ENCODE peak calls at places on chromosomes 7 and 10, in six cellular contexts. R is neuronal stem cell, Y is IMR-90, J is mesenchymal stem cell, M is H1, V is trophoblast cell. S is an unnamed sample.

GRCh38 chr7:138857728-138858127 is 59.7 kb upstream of the ATP6V0A4 start:
- DNase-seq in R (no peak), Y (no peak), J (no peak), M (no peak), V (no peak), S (no peak)

GRCh38 chr10:110372656-110373055 is 67.9 kb upstream of the SMNDC1 start:
- DNase-seq in R (no peak), Y (no peak), J (no peak), M (no peak), V (no peak), S (no peak)

GRCh38 chr10:14384096-14384730 is 53.5 kb upstream of the FRMD4A start:
- DNase-seq in R (no peak), Y (peak), J (no peak), M (no peak), V (no peak), S (no peak)

GRCh38 chr10:95350212-95350829 is 59.5 kb upstream of the PDLIM1 start:
- DNase-seq in R (no peak), Y (peak), J (peak), M (no peak), V (peak), S (no peak)

GRCh38 chr7:26553582-26553981 is 261.9 kb downstream of the SNX10 start:
- DNase-seq in R (no peak), Y (no peak), J (no peak), M (no peak), V (no peak), S (no peak)

GRCh38 chr10:58531084-58531695 is 18.5 kb downstream of the BICC1 start:
- DNase-seq in R (peak), Y (peak), J (peak), M (peak), V (peak), S (peak)

GRCh38 chr10:55024718-55025117 is 223.7 kb upstream of the PCDH15 start:
- DNase-seq in R (no peak), Y (no peak), J (peak), M (no peak), V (no peak), S (no peak)

GRCh38 chr7:22582860-22583640 is 83.1 kb upstream of the STEAP1B start:
- DNase-seq in R (no peak), Y (peak), J (peak), M (no peak), V (peak), S (peak)

GRCh38 chr10:43198682-43199005 is 60.4 kb downstream of the CSGALNACT2 start:
- DNase-seq in R (no peak), Y (no peak), J (no peak), M (no peak), V (peak), S (no peak)

GRCh38 chr10:42783181-42783549 is 570 bp downstream of the BMS1 start:
- DNase-seq in R (no peak), Y (peak), J (peak), M (no peak), V (peak), S (no peak)

GRCh38 chr10:63883861-63884260 is 362.7 kb downstream of the REEP3 start:
- DNase-seq in R (no peak), Y (no peak), J (no peak), M (no peak), V (no peak), S (no peak)

GRCh38 chr10:14603539-14604102 is 171.1 kb downstream of the FAM107B start:
- DNase-seq in R (no peak), Y (no peak), J (peak), M (peak), V (peak), S (peak)

GRCh38 chr10:4138146-4138721 is 353.2 kb upstream of the KLF6 start:
- DNase-seq in R (no peak), Y (no peak), J (no peak), M (no peak), V (peak), S (no peak)

GRCh38 chr7:42315096-42315495 is 78.1 kb upstream of the GLI3 start:
- DNase-seq in R (no peak), Y (no peak), J (peak), M (no peak), V (no peak), S (no peak)

GRCh38 chr7:128794020-128794419 is 2.3 kb downstream of the CCDC136 start:
- DNase-seq in R (no peak), Y (no peak), J (no peak), M (no peak), V (no peak), S (no peak)

GRCh38 chr7:45924283-45924682 is 3.2 kb upstream of the IGFBP3 start:
- DNase-seq in R (no peak), Y (peak), J (peak), M (no peak), V (peak), S (no peak)

GRCh38 chr10:44911081-44911540 is at the start of gene TMEM72:
- DNase-seq in R (no peak), Y (no peak), J (no peak), M (peak), V (no peak), S (peak)

GRCh38 chr10:123974406-123974805 is 82.8 kb upstream of the CPXM2 start:
- DNase-seq in R (no peak), Y (peak), J (peak), M (peak), V (no peak), S (no peak)

GRCh38 chr10:100345570-100346330 is 1.3 kb upstream of the SCD start:
- DNase-seq in R (no peak), Y (peak), J (peak), M (no peak), V (peak), S (no peak)

GRCh38 chr10:99433378-99434020 is 3.1 kb upstream of the GOT1 start:
- DNase-seq in R (no peak), Y (no peak), J (no peak), M (no peak), V (no peak), S (no peak)

GRCh38 chr10:7480742-7481381 is 70.0 kb upstream of the SFMBT2 start:
- DNase-seq in R (no peak), Y (no peak), J (no peak), M (no peak), V (no peak), S (no peak)

GRCh38 chr10:77873558-77874380 is 52.8 kb downstream of the DLG5 start:
- DNase-seq in R (no peak), Y (peak), J (peak), M (no peak), V (no peak), S (no peak)

GRCh38 chr7:128152721-128153120 is 88.4 kb upstream of the LEP start:
- DNase-seq in R (no peak), Y (no peak), J (no peak), M (peak), V (no peak), S (no peak)

GRCh38 chr7:144827581-144828139 is 8.2 kb downstream of the TPK1 start:
- DNase-seq in R (no peak), Y (peak), J (peak), M (no peak), V (peak), S (no peak)

GRCh38 chr10:47326927-47327330 is 4.7 kb downstream of the GDF2 start:
- DNase-seq in R (no peak), Y (no peak), J (no peak), M (no peak), V (no peak), S (no peak)

GRCh38 chr10:102919237-102919959 is 1.3 kb downstream of the CNNM2 start:
- DNase-seq in R (peak), Y (peak), J (peak), M (peak), V (peak), S (peak)

GRCh38 chr7:145036592-145037386 is 200.9 kb upstream of the TPK1 start:
- DNase-seq in R (peak), Y (peak), J (peak), M (no peak), V (peak), S (peak)

GRCh38 chr10:125003901-125004467 is 62.1 kb downstream of the ZRANB1 start:
- DNase-seq in R (no peak), Y (no peak), J (no peak), M (no peak), V (no peak), S (no peak)

GRCh38 chr7:151664268-151664667 is 144.6 kb upstream of the RHEB start:
- DNase-seq in R (no peak), Y (no peak), J (no peak), M (no peak), V (no peak), S (no peak)

GRCh38 chr7:330554-331230 is 40.7 kb downstream of the FOXL3 start:
- DNase-seq in R (no peak), Y (no peak), J (no peak), M (no peak), V (no peak), S (no peak)

GRCh38 chr7:297611-298374 is 7.8 kb downstream of the FOXL3 start:
- DNase-seq in R (no peak), Y (no peak), J (no peak), M (no peak), V (no peak), S (peak)

GRCh38 chr7:71237945-71238344 is 106.0 kb downstream of the GALNT17 start:
- DNase-seq in R (peak), Y (no peak), J (no peak), M (no peak), V (no peak), S (peak)

GRCh38 chr7:69256634-69257081 is 341.6 kb upstream of the AUTS2 start:
- DNase-seq in R (no peak), Y (no peak), J (no peak), M (no peak), V (peak), S (no peak)

GRCh38 chr10:77313066-77313750 is 324.4 kb downstream of the KCNMA1 start:
- DNase-seq in R (no peak), Y (peak), J (no peak), M (no peak), V (no peak), S (no peak)

GRCh38 chr10:17033529-17034250 is 95.9 kb downstream of the CUBN start:
- DNase-seq in R (no peak), Y (peak), J (no peak), M (no peak), V (peak), S (no peak)

GRCh38 chr7:83065714-83066113 is 97.0 kb downstream of the PCLO start:
- DNase-seq in R (no peak), Y (no peak), J (peak), M (no peak), V (no peak), S (no peak)

GRCh38 chr7:144388950-144389349 is 14.5 kb downstream of the NOBOX start:
- DNase-seq in R (no peak), Y (no peak), J (no peak), M (peak), V (no peak), S (peak)

GRCh38 chr7:51591223-51591622 is 274.6 kb upstream of the COBL start:
- DNase-seq in R (no peak), Y (no peak), J (no peak), M (no peak), V (no peak), S (no peak)

DNA sequence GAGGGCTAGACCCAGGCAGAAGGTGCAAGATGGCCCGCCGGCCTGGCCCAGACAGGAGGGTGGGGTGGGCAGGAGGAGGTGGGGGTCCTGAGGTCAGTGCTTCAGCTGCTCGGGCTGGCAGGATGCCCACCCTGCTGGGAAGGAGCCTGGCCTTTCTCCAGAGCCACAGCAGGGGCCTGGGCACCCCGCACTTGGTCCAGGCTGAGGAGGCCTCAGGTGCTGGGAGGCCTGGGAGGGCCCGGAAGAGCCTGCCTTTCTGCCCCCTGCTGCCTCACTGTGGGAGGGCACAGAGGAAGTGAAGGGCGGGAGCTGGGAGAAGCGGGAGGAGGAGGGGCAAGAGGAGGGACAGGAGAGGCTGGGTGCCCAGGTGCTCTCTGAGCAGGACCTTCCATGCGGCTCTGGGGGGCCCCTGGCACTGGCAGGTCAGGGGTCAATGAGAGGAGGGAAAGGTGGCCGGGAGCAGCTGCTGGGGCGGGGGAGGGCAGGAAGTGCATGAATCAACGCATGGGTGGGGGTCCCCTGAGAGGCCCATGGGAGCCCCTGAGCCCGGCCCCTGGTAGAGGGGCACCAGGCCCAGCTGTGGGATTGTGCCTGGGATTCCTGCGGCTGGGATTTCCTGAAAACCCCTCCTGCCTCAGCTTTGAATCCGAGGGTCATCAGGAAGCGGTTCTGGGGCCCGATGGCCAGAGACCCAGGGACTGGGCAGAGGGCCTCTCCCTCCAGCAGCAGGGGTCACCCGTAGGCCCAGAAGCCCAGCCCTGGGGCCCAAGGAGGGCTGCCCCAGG is 49.9 kb downstream of the PWWP2B start:
- DNase-seq in R (no peak), Y (peak), J (peak), M (no peak), V (peak), S (no peak)
- H2BK120ac ChIP-seq in R (peak), Y (peak), J (peak), M (no peak), V (peak), S (no peak)

GRCh38 chr10:87625658-87626057 is 34.0 kb upstream of the PAPSS2 start:
- DNase-seq in R (no peak), Y (no peak), J (no peak), M (no peak), V (no peak), S (no peak)
- H4K91ac ChIP-seq in R (no peak), Y (no peak), J (no peak), M (peak), V (no peak), S (no peak)

DNA sequence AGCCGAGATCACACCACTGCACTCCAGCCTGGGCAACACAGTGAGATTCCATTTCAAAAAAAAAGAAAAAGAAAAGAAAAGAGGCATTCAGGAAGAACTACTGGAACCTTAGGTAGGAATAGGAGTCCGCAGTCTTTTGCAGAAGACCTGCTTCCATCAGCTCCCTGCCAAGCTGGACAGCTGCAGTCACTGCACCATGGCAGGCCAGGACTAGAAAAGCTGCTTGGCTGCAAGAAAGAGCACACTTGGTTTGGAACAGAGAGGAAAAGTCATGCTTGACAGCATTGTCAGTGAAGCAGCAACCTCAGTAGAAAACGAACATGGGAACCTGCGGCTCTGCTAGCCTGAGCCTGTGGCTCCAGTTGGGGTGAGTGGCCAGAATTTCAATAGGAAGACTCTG is 104.3 kb downstream of the MARCHF5 start:
- DNase-seq in R (no peak), Y (no peak), J (no peak), M (no peak), V (no peak), S (no peak)
- H2BK120ac ChIP-seq in R (no peak), Y (no peak), J (no peak), M (no peak), V (no peak), S (no peak)

DNA sequence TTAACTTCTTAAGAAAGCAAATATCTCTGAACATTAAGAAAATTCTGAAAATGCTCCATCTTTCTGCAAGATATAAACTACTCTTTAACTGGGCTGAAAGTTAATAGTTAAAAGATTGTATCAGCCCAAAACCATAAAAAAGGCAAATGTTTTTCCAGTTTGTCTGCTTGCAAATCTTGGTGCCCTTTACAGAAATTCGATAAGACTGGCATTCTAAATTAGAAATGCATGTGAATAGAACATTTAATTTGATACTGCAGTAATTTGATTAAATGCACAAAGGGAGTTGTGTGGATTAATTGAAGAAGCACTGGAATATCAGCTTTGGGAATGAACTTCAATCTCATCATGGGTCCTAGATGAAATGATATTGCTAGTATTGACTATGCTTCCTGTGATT is 78.4 kb downstream of the IQUB start:
- DNase-seq in R (no peak), Y (no peak), J (no peak), M (no peak), V (no peak), S (no peak)
- H4K91ac ChIP-seq in R (no peak), Y (no peak), J (no peak), M (no peak), V (no peak), S (no peak)

GRCh38 chr10:70343312-70343711 is 39.1 kb downstream of the LRRC20 start:
- DNase-seq in R (no peak), Y (no peak), J (no peak), M (no peak), V (no peak), S (no peak)
- H2BK120ac ChIP-seq in R (no peak), Y (no peak), J (no peak), M (no peak), V (no peak), S (no peak)

DNA sequence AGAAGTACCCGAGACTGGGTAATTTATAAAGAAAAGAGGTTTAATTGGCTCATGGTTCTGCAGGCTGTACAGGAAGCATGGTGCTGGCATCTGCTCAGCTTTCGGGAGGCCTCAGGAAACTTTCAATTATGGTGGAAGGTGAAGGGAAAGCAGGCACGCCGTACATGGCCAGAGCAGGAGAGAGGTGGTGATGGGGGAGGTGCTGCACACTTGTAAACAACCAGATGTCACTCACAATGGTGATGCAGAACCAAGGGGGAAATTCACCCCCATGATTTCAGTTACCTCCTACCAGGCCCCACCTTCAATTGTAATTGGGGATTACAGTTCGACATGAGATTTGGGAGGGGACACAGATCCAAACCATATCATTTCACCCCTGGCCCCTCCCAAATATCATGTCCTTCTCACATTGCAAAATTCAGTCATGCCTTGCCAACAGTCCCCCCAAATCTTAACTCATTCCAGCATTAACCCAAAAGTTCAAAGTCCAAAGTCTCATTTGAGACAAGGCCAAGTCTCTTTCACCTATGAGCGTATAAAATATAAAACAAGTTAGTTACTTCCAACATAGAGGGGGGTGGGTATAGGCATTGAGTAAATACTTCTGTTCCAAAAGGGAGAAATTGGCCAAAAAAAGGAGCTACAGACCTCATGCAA is 50.0 kb downstream of the RSBN1L start:
- DNase-seq in R (no peak), Y (no peak), J (no peak), M (no peak), V (no peak), S (no peak)
- H4K91ac ChIP-seq in R (no peak), Y (no peak), J (no peak), M (no peak), V (no peak), S (no peak)

GRCh38 chr10:395665-396064 is 260.4 kb downstream of the ZMYND11 start:
- DNase-seq in R (no peak), Y (no peak), J (no peak), M (no peak), V (no peak), S (no peak)

GRCh38 chr10:396535-397220 is 261.4 kb downstream of the ZMYND11 start:
- DNase-seq in R (no peak), Y (no peak), J (no peak), M (no peak), V (no peak), S (no peak)

GRCh38 chr10:397321-398068 is 262.2 kb downstream of the ZMYND11 start:
- DNase-seq in R (no peak), Y (no peak), J (no peak), M (no peak), V (no peak), S (no peak)

GRCh38 chr10:396107-396506 is 260.9 kb downstream of the ZMYND11 start:
- DNase-seq in R (no peak), Y (no peak), J (no peak), M (no peak), V (no peak), S (no peak)

GRCh38 chr10:398954-399353 is 263.7 kb downstream of the ZMYND11 start:
- DNase-seq in R (no peak), Y (no peak), J (no peak), M (no peak), V (no peak), S (no peak)
- H2BK120ac ChIP-seq in R (no peak), Y (no peak), J (no peak), M (no peak), V (peak), S (no peak)

DNA sequence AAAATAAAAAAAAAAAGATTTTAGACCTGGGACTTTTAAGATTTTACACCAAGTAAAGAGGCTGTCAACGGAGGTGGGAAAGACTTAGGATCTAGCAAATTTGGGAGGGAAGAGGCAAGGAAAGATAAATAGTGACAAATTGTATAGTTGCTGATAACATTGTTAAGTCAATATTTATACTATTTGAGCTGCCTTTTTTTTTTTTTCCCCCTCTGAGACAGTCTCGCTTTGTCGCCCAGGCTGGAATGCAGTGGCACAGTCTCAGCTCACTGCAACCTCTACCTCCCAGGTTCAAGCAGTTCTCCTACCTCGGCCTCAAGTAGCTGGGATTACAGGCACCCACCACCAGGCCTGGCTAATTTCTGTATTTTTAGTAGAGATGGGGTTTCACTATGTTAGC is 94.6 kb downstream of the MMRN2 start:
- DNase-seq in R (no peak), Y (no peak), J (no peak), M (no peak), V (no peak), S (no peak)
- H4K91ac ChIP-seq in R (no peak), Y (no peak), J (no peak), M (peak), V (peak), S (no peak)